ENCODE peak calls at places on chromosomes 3 and 15, in seven cellular contexts. One of them, this sample, is unnamed.

GRCh38 chr15:58770857-58771620 is at the start of gene MINDY2:
- DNase-seq in sigmoid colon: peak; percentile 99
- DNase-seq in ELR: peak; percentile 98
- DNase-seq in cardiac muscle cell: peak; percentile 100
- DNase-seq in iPS-NIHi11: peak; percentile 97
- DNase-seq in RPMI7951: peak; percentile 99
- DNase-seq in fibroblast of the aortic adventitia: peak; percentile 98
- DNase-seq in this sample: peak; percentile 98

GRCh38 chr3:112086857-112087524 is 802 bp downstream of the C3orf52 start:
- DNase-seq in sigmoid colon: no peak
- DNase-seq in ELR: peak; percentile 80
- DNase-seq in cardiac muscle cell: peak; percentile 12
- DNase-seq in iPS-NIHi11: peak; percentile 29
- DNase-seq in RPMI7951: peak; percentile 57
- DNase-seq in fibroblast of the aortic adventitia: peak; percentile 47
- DNase-seq in this sample: no peak

GRCh38 chr3:127034990-127035652 is 52.2 kb downstream of the PLXNA1 start:
- DNase-seq in sigmoid colon: no peak
- DNase-seq in ELR: no peak
- DNase-seq in cardiac muscle cell: no peak
- DNase-seq in iPS-NIHi11: no peak
- DNase-seq in RPMI7951: no peak
- DNase-seq in fibroblast of the aortic adventitia: no peak
- DNase-seq in this sample: no peak

GRCh38 chr15:98966036-98966787 is 41.4 kb downstream of the PGPEP1L start:
- DNase-seq in sigmoid colon: no peak
- DNase-seq in ELR: no peak
- DNase-seq in cardiac muscle cell: peak; percentile 37
- DNase-seq in iPS-NIHi11: no peak
- DNase-seq in RPMI7951: no peak
- DNase-seq in fibroblast of the aortic adventitia: peak; percentile 28
- DNase-seq in this sample: no peak

GRCh38 chr3:61940241-61940640 is 378.9 kb downstream of the PTPRG start:
- DNase-seq in sigmoid colon: no peak
- DNase-seq in ELR: no peak
- DNase-seq in cardiac muscle cell: no peak
- DNase-seq in iPS-NIHi11: peak; percentile 19
- DNase-seq in RPMI7951: no peak
- DNase-seq in fibroblast of the aortic adventitia: no peak
- DNase-seq in this sample: no peak

GRCh38 chr15:77040673-77041072 is 30.2 kb downstream of the TSPAN3 start:
- DNase-seq in sigmoid colon: no peak
- DNase-seq in ELR: no peak
- DNase-seq in cardiac muscle cell: no peak
- DNase-seq in iPS-NIHi11: no peak
- DNase-seq in RPMI7951: no peak
- DNase-seq in fibroblast of the aortic adventitia: peak; percentile 25
- DNase-seq in this sample: no peak

GRCh38 chr15:32889189-32889588 is 171.4 kb downstream of the GREM1 start:
- DNase-seq in sigmoid colon: no peak
- DNase-seq in ELR: no peak
- DNase-seq in cardiac muscle cell: no peak
- DNase-seq in iPS-NIHi11: no peak
- DNase-seq in RPMI7951: no peak
- DNase-seq in fibroblast of the aortic adventitia: no peak
- DNase-seq in this sample: no peak

GRCh38 chr3:168974628-168975403 is 688.7 kb downstream of the MECOM start:
- DNase-seq in sigmoid colon: no peak
- DNase-seq in ELR: no peak
- DNase-seq in cardiac muscle cell: no peak
- DNase-seq in iPS-NIHi11: no peak
- DNase-seq in RPMI7951: no peak
- DNase-seq in fibroblast of the aortic adventitia: no peak
- DNase-seq in this sample: no peak

GRCh38 chr3:27585429-27585828 is 101.2 kb upstream of the SLC4A7 start:
- DNase-seq in sigmoid colon: no peak
- DNase-seq in ELR: no peak
- DNase-seq in cardiac muscle cell: no peak
- DNase-seq in iPS-NIHi11: no peak
- DNase-seq in RPMI7951: no peak
- DNase-seq in fibroblast of the aortic adventitia: no peak
- DNase-seq in this sample: no peak

GRCh38 chr3:39216176-39216790 is 23.9 kb upstream of the XIRP1 start:
- DNase-seq in sigmoid colon: no peak
- DNase-seq in ELR: no peak
- DNase-seq in cardiac muscle cell: no peak
- DNase-seq in iPS-NIHi11: no peak
- DNase-seq in RPMI7951: peak; percentile 13
- DNase-seq in fibroblast of the aortic adventitia: no peak
- DNase-seq in this sample: no peak

GRCh38 chr3:69201658-69202057 is 79.3 kb upstream of the LMOD3 start:
- DNase-seq in sigmoid colon: no peak
- DNase-seq in ELR: no peak
- DNase-seq in cardiac muscle cell: no peak
- DNase-seq in iPS-NIHi11: no peak
- DNase-seq in RPMI7951: no peak
- DNase-seq in fibroblast of the aortic adventitia: no peak
- DNase-seq in this sample: no peak

GRCh38 chr3:42712344-42712648 is 9.7 kb upstream of the HHATL start:
- DNase-seq in sigmoid colon: no peak
- DNase-seq in ELR: no peak
- DNase-seq in cardiac muscle cell: no peak
- DNase-seq in iPS-NIHi11: no peak
- DNase-seq in RPMI7951: no peak
- DNase-seq in fibroblast of the aortic adventitia: no peak
- DNase-seq in this sample: no peak

GRCh38 chr3:81521855-81522254 is 239.6 kb downstream of the GBE1 start:
- DNase-seq in sigmoid colon: no peak
- DNase-seq in ELR: no peak
- DNase-seq in cardiac muscle cell: no peak
- DNase-seq in iPS-NIHi11: no peak
- DNase-seq in RPMI7951: no peak
- DNase-seq in fibroblast of the aortic adventitia: peak; percentile 22
- DNase-seq in this sample: no peak

GRCh38 chr15:36156855-36157521 is 422.4 kb upstream of the CDIN1 start:
- DNase-seq in sigmoid colon: peak; percentile 83
- DNase-seq in ELR: peak; percentile 14
- DNase-seq in cardiac muscle cell: peak; percentile 84
- DNase-seq in iPS-NIHi11: no peak
- DNase-seq in RPMI7951: peak; percentile 55
- DNase-seq in fibroblast of the aortic adventitia: peak; percentile 48
- DNase-seq in this sample: no peak

GRCh38 chr3:160379628-160380214 is 19.3 kb downstream of the IFT80 start:
- DNase-seq in sigmoid colon: no peak
- DNase-seq in ELR: no peak
- DNase-seq in cardiac muscle cell: no peak
- DNase-seq in iPS-NIHi11: peak; percentile 19
- DNase-seq in RPMI7951: peak; percentile 50
- DNase-seq in fibroblast of the aortic adventitia: no peak
- DNase-seq in this sample: no peak